ENCODE peak calls at places on chromosome 19, in nine cellular contexts. F, J, T, I, G, B, U, Z and M are unnamed samples. For H3K4me1, the result is how much of the 10 kb centered on the place peaks cover.

GRCh38 chr19:49932731-49933131 is 3.4 kb upstream of the NUP62 start:
- DNase-seq in G (no peak), F (no peak), Z (peak), U (no peak), I (peak), B (no peak), J (no peak), T (no peak), M (no peak)

GRCh38 chr19:22602631-22603272 is 31.4 kb upstream of the ZNF492 start:
- DNase-seq in F (no peak), J (no peak), T (no peak), U (no peak), B (no peak), I (no peak), G (no peak), Z (no peak), M (no peak)

GRCh38 chr19:29831041-29831548 is 19.3 kb downstream of the CCNE1 start:
- DNase-seq in T (no peak), U (no peak), G (no peak), I (peak), Z (peak), J (no peak), B (peak), F (no peak), M (peak)

GRCh38 chr19:54433697-54434096 is 15.3 kb upstream of the LENG8 start:
- DNase-seq in T (no peak), G (peak), U (no peak), B (no peak), I (no peak), J (no peak), Z (no peak), F (no peak), M (no peak)

GRCh38 chr19:51503891-51504290 is 2.3 kb upstream of the SIGLEC12 start:
- DNase-seq in J (no peak), Z (no peak), G (no peak), I (no peak), B (no peak), T (no peak), U (no peak), F (no peak), M (no peak)

GRCh38 chr19:46660601-46661019 is 372 bp downstream of the DACT3 start:
- DNase-seq in T (no peak), I (peak), G (peak), J (peak), B (no peak), U (no peak), Z (no peak), F (no peak), M (no peak)

GRCh38 chr19:37994823-37995130 is 87.8 kb downstream of the SIPA1L3 start:
- DNase-seq in T (no peak), U (no peak), I (no peak), F (no peak), G (no peak), Z (no peak), J (no peak), B (no peak), M (no peak)

GRCh38 chr19:56309511-56310185 is 5.0 kb downstream of the ZSCAN5A start:
- DNase-seq in I (peak), G (no peak), B (no peak), T (no peak), U (no peak), F (peak), J (peak), Z (peak), M (no peak)

GRCh38 chr19:49988433-49988832 is 27.5 kb upstream of the SIGLEC11 start:
- DNase-seq in I (no peak), G (no peak), F (no peak), J (no peak), T (no peak), U (no peak), Z (no peak), B (no peak), M (no peak)

GRCh38 chr19:48244289-48244688 is 11.4 kb downstream of the CARD8 start:
- DNase-seq in T (no peak), G (no peak), I (peak), U (no peak), Z (peak), J (no peak), B (no peak), F (no peak), M (no peak)

GRCh38 chr19:52957591-52957990 is 5.1 kb downstream of the ZNF816 start:
- DNase-seq in F (no peak), Z (no peak), B (no peak), J (no peak), G (no peak), U (no peak), I (no peak), T (no peak), M (no peak)

GRCh38 chr19:290539-291521 is at the start of gene PLPP2:
- DNase-seq in Z (peak), U (no peak), I (no peak), F (no peak), T (no peak), G (no peak), J (no peak), B (peak), M (no peak)

GRCh38 chr19:11423804-11424318 is 4.7 kb upstream of the RGL3 start:
- DNase-seq in G (no peak), B (peak), U (no peak), T (no peak), J (no peak), I (no peak), Z (no peak), F (no peak), M (no peak)

GRCh38 chr19:288911-289310 is 2.3 kb downstream of the PLPP2 start:
- DNase-seq in T (no peak), J (no peak), F (no peak), B (no peak), I (no peak), U (no peak), G (no peak), Z (no peak), M (no peak)

GRCh38 chr19:44593294-44593693 is 20.1 kb upstream of the IGSF23 start:
- DNase-seq in J (no peak), G (no peak), I (no peak), Z (no peak), F (no peak), T (no peak), U (no peak), B (no peak), M (no peak)

GRCh38 chr19:44588753-44589112 is 24.6 kb upstream of the IGSF23 start:
- DNase-seq in B (no peak), I (no peak), Z (no peak), J (no peak), T (no peak), F (no peak), U (no peak), G (no peak), M (no peak)

GRCh38 chr19:44596428-44597130 is 16.8 kb upstream of the IGSF23 start:
- DNase-seq in B (no peak), J (no peak), I (no peak), Z (no peak), F (no peak), T (no peak), G (no peak), U (no peak), M (no peak)

GRCh38 chr19:44590245-44591059 is 22.9 kb upstream of the IGSF23 start:
- DNase-seq in G (no peak), I (no peak), Z (no peak), J (no peak), F (no peak), U (no peak), B (no peak), T (no peak), M (no peak)

DNA sequence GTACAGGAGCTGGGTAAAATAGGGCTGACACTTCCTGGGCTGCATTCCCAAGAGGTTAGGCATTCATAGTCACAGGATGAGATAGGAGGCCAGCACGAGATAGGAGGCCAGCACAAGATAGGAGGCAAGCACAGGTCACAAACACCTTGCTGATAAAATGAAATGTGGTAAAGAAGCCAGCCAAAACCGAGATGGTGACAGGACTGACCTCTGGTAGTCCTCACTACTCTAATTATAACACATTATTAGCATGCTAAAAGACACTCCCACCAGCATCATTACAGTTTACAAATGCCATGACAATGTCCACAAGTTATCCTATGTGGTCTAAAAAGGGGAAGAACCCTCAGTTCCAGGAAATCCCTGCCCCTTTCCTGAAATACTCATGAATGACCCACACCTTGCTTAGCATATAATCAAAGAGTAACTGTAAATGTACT is 20.9 kb upstream of the IGSF23 start:
- DNase-seq in T (no peak), U (no peak), Z (no peak), J (no peak), B (no peak), F (no peak), G (peak), I (no peak), M (no peak)
- H3K4me1 ChIP-seq in T (under half), U (under half), Z (under half), J (under half), B (under half), F (under half), G (under half), I (under half), M (under half)

DNA sequence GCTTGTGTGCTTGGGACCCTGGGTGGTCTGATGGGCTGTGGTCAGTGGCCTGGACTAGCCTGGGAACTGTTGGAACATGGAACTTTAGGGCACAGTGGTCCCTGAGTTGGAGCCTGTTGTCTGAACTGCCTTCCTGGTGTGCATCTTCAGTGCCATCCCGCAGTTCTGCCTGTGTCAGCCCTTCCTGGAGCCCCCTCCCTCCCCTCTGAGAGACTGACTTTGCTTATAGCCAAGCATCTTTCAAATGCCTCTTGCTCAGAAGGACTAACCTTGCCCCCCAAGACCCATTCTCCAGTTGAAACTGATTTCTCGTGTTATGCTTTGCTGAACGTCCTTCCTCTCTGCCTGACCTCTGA is 14.3 kb downstream of the MAU2 start:
- DNase-seq in T (no peak), G (no peak), F (no peak), Z (no peak), I (no peak), B (no peak), J (no peak), U (no peak), M (no peak)
- H3K27ac ChIP-seq in T (no peak), G (no peak), F (no peak), Z (no peak), I (no peak), B (no peak), J (no peak), U (no peak), M (no peak)

GRCh38 chr19:15317392-15318011 is 14.8 kb downstream of the BRD4 start:
- DNase-seq in I (no peak), U (no peak), B (no peak), F (peak), G (no peak), Z (no peak), T (no peak), J (no peak), M (no peak)

GRCh38 chr19:15315101-15315500 is 17.2 kb downstream of the BRD4 start:
- DNase-seq in U (no peak), T (no peak), J (no peak), B (no peak), Z (no peak), F (no peak), I (no peak), G (no peak), M (no peak)

GRCh38 chr19:15316498-15316897 is 15.8 kb downstream of the BRD4 start:
- DNase-seq in I (no peak), G (no peak), B (no peak), U (no peak), Z (no peak), T (no peak), F (no peak), J (no peak), M (no peak)

GRCh38 chr19:15320118-15320517 is 12.2 kb downstream of the BRD4 start:
- DNase-seq in G (no peak), I (no peak), F (no peak), U (no peak), J (no peak), B (no peak), Z (no peak), T (no peak), M (no peak)

GRCh38 chr19:15318241-15318691 is 14.1 kb downstream of the BRD4 start:
- DNase-seq in T (no peak), U (no peak), G (no peak), F (peak), B (no peak), I (no peak), Z (no peak), J (no peak), M (no peak)
- H3K4me1 ChIP-seq in T (half or more), U (under half), G (half or more), F (under half), B (half or more), I (half or more), Z (half or more), J (half or more), M (half or more)

GRCh38 chr19:3762130-3762473 is 380 bp upstream of the MRPL54 start:
- DNase-seq in U (no peak), G (no peak), B (no peak), Z (no peak), F (no peak), I (no peak), J (no peak), T (no peak), M (no peak)
- H3K27ac ChIP-seq in U (peak), G (peak), B (peak), Z (peak), F (no peak), I (peak), J (peak), T (peak), M (peak)

DNA sequence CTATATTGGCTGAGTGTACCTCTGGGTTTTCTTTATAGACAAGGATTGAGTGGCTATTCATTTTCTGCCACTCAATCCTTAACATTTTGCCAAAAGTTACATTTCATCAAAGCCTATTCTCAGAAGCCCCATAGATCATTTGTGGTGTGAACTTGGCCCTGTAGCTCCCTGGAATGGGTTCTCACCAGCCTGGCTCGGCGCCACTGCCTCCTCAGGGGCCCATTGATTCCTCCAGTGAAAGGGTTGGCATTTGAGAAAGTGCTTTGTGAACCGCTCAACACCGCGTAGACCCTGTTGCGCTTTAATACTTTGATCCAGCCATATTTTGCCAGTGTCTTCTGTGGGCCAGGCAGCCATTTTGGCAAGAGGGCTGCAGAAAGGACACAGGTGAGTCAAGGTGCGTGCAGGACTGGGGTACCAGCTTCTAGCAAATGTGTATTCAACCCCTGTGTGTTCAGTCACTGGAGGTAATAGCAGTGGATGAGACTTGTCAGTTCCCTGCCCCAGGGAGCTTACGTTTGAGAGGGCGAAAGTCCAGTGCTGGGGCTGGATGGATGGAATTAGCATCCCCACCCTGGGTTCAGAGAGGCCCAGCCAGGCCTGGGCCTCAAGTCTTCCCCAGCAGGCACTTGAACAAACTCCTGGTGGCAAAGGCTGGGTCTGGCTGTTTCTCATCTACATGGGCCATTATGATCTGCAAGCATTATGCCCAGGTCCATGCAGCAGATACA is 3.8 kb downstream of the RAB8A start:
- DNase-seq in T (no peak), J (no peak), F (no peak), G (no peak), Z (no peak), I (no peak), U (no peak), B (no peak), M (no peak)
- H3K4me1 ChIP-seq in T (under half), J (under half), F (under half), G (under half), Z (half or more), I (half or more), U (under half), B (half or more), M (under half)